ENCODE peak calls at places on chromosomes 4 and X, in six cellular contexts. One of them, this sample, is unnamed.

GRCh38 chrX:105662248-105662647 is 160.1 kb upstream of the NRK start:
- DNase-seq in activated naive CD8-positive, alpha-beta T cell treated with anti-CD3 and anti-CD28 coated beads, Interleukin-2, amount 50 U/mL, for 24 hours: no peak
- DNase-seq in activated T-cell treated with anti-CD3 and anti-CD28 coated beads for 1 hour: no peak
- DNase-seq in AG10803: no peak
- DNase-seq in thoracic aorta: no peak
- DNase-seq in hypothalamus: no peak
- DNase-seq in this sample: no peak

GRCh38 chr4:114479595-114479994 is 119.0 kb upstream of the UGT8 start:
- DNase-seq in thoracic aorta: no peak
- DNase-seq in activated T-cell treated with anti-CD3 and anti-CD28 coated beads for 1 hour: no peak
- DNase-seq in AG10803: no peak
- DNase-seq in activated naive CD8-positive, alpha-beta T cell treated with anti-CD3 and anti-CD28 coated beads, Interleukin-2, amount 50 U/mL, for 24 hours: no peak
- DNase-seq in hypothalamus: no peak
- DNase-seq in this sample: no peak

GRCh38 chrX:22056235-22056634 is 24.1 kb downstream of the PHEX start:
- DNase-seq in thoracic aorta: no peak
- DNase-seq in activated T-cell treated with anti-CD3 and anti-CD28 coated beads for 1 hour: no peak
- DNase-seq in activated naive CD8-positive, alpha-beta T cell treated with anti-CD3 and anti-CD28 coated beads, Interleukin-2, amount 50 U/mL, for 24 hours: no peak
- DNase-seq in hypothalamus: no peak
- DNase-seq in AG10803: no peak
- DNase-seq in this sample: no peak

GRCh38 chrX:16528620-16529019 is 121.3 kb upstream of the S100G start:
- DNase-seq in AG10803: no peak
- DNase-seq in activated naive CD8-positive, alpha-beta T cell treated with anti-CD3 and anti-CD28 coated beads, Interleukin-2, amount 50 U/mL, for 24 hours: peak
- DNase-seq in thoracic aorta: no peak
- DNase-seq in hypothalamus: no peak
- DNase-seq in activated T-cell treated with anti-CD3 and anti-CD28 coated beads for 1 hour: no peak
- DNase-seq in this sample: no peak

GRCh38 chrX:46279925-46280313 is 265.3 kb downstream of the ZNF674 start:
- DNase-seq in activated T-cell treated with anti-CD3 and anti-CD28 coated beads for 1 hour: no peak
- DNase-seq in AG10803: peak
- DNase-seq in activated naive CD8-positive, alpha-beta T cell treated with anti-CD3 and anti-CD28 coated beads, Interleukin-2, amount 50 U/mL, for 24 hours: no peak
- DNase-seq in thoracic aorta: no peak
- DNase-seq in hypothalamus: no peak
- DNase-seq in this sample: no peak

GRCh38 chr4:5423670-5424069 is 284.7 kb downstream of the EVC2 start:
- DNase-seq in hypothalamus: no peak
- DNase-seq in AG10803: no peak
- DNase-seq in activated naive CD8-positive, alpha-beta T cell treated with anti-CD3 and anti-CD28 coated beads, Interleukin-2, amount 50 U/mL, for 24 hours: no peak
- DNase-seq in activated T-cell treated with anti-CD3 and anti-CD28 coated beads for 1 hour: no peak
- DNase-seq in thoracic aorta: no peak
- DNase-seq in this sample: no peak

GRCh38 chr4:136557396-136557795 is 974.9 kb downstream of the PCDH18 start:
- DNase-seq in activated naive CD8-positive, alpha-beta T cell treated with anti-CD3 and anti-CD28 coated beads, Interleukin-2, amount 50 U/mL, for 24 hours: no peak
- DNase-seq in thoracic aorta: no peak
- DNase-seq in AG10803: no peak
- DNase-seq in activated T-cell treated with anti-CD3 and anti-CD28 coated beads for 1 hour: no peak
- DNase-seq in hypothalamus: no peak
- DNase-seq in this sample: no peak

GRCh38 chrX:55816023-55816422 is 98.5 kb downstream of the RRAGB start:
- DNase-seq in activated T-cell treated with anti-CD3 and anti-CD28 coated beads for 1 hour: no peak
- DNase-seq in thoracic aorta: no peak
- DNase-seq in hypothalamus: no peak
- DNase-seq in AG10803: no peak
- DNase-seq in activated naive CD8-positive, alpha-beta T cell treated with anti-CD3 and anti-CD28 coated beads, Interleukin-2, amount 50 U/mL, for 24 hours: no peak
- DNase-seq in this sample: no peak

GRCh38 chr4:55347610-55348228 is 1.7 kb downstream of the SRD5A3 start:
- DNase-seq in thoracic aorta: no peak
- DNase-seq in activated T-cell treated with anti-CD3 and anti-CD28 coated beads for 1 hour: no peak
- DNase-seq in activated naive CD8-positive, alpha-beta T cell treated with anti-CD3 and anti-CD28 coated beads, Interleukin-2, amount 50 U/mL, for 24 hours: no peak
- DNase-seq in hypothalamus: no peak
- DNase-seq in AG10803: no peak
- DNase-seq in this sample: no peak

GRCh38 chr4:6555519-6555918 is 19.5 kb upstream of the MAN2B2 start:
- DNase-seq in activated naive CD8-positive, alpha-beta T cell treated with anti-CD3 and anti-CD28 coated beads, Interleukin-2, amount 50 U/mL, for 24 hours: no peak
- DNase-seq in AG10803: no peak
- DNase-seq in hypothalamus: no peak
- DNase-seq in activated T-cell treated with anti-CD3 and anti-CD28 coated beads for 1 hour: no peak
- DNase-seq in thoracic aorta: no peak
- DNase-seq in this sample: no peak

GRCh38 chr4:2715426-2715825 is 40.7 kb downstream of the TNIP2 start:
- DNase-seq in thoracic aorta: no peak
- DNase-seq in activated naive CD8-positive, alpha-beta T cell treated with anti-CD3 and anti-CD28 coated beads, Interleukin-2, amount 50 U/mL, for 24 hours: no peak
- DNase-seq in AG10803: no peak
- DNase-seq in hypothalamus: no peak
- DNase-seq in activated T-cell treated with anti-CD3 and anti-CD28 coated beads for 1 hour: no peak
- DNase-seq in this sample: no peak

GRCh38 chr4:105192910-105193309 is 46.2 kb downstream of the TET2 start:
- DNase-seq in hypothalamus: no peak
- DNase-seq in thoracic aorta: no peak
- DNase-seq in activated naive CD8-positive, alpha-beta T cell treated with anti-CD3 and anti-CD28 coated beads, Interleukin-2, amount 50 U/mL, for 24 hours: no peak
- DNase-seq in AG10803: no peak
- DNase-seq in activated T-cell treated with anti-CD3 and anti-CD28 coated beads for 1 hour: no peak
- DNase-seq in this sample: no peak

GRCh38 chrX:114800719-114801118 is 216.7 kb downstream of the IL13RA2 start:
- DNase-seq in thoracic aorta: no peak
- DNase-seq in AG10803: peak
- DNase-seq in activated T-cell treated with anti-CD3 and anti-CD28 coated beads for 1 hour: no peak
- DNase-seq in hypothalamus: no peak
- DNase-seq in activated naive CD8-positive, alpha-beta T cell treated with anti-CD3 and anti-CD28 coated beads, Interleukin-2, amount 50 U/mL, for 24 hours: no peak
- DNase-seq in this sample: no peak

GRCh38 chr4:184807797-184808718 is 17.7 kb downstream of the ACSL1 start:
- DNase-seq in AG10803: peak
- DNase-seq in thoracic aorta: no peak
- DNase-seq in activated naive CD8-positive, alpha-beta T cell treated with anti-CD3 and anti-CD28 coated beads, Interleukin-2, amount 50 U/mL, for 24 hours: no peak
- DNase-seq in activated T-cell treated with anti-CD3 and anti-CD28 coated beads for 1 hour: no peak
- DNase-seq in hypothalamus: peak
- DNase-seq in this sample: peak

GRCh38 chr4:186473933-186474332 is 81.4 kb downstream of the MTNR1A start:
- DNase-seq in activated naive CD8-positive, alpha-beta T cell treated with anti-CD3 and anti-CD28 coated beads, Interleukin-2, amount 50 U/mL, for 24 hours: no peak
- DNase-seq in thoracic aorta: no peak
- DNase-seq in activated T-cell treated with anti-CD3 and anti-CD28 coated beads for 1 hour: no peak
- DNase-seq in hypothalamus: no peak
- DNase-seq in AG10803: no peak
- DNase-seq in this sample: peak

GRCh38 chr4:139672215-139672614 is 6.6 kb downstream of the MGST2 start:
- DNase-seq in thoracic aorta: no peak
- DNase-seq in activated T-cell treated with anti-CD3 and anti-CD28 coated beads for 1 hour: no peak
- DNase-seq in hypothalamus: no peak
- DNase-seq in AG10803: no peak
- DNase-seq in activated naive CD8-positive, alpha-beta T cell treated with anti-CD3 and anti-CD28 coated beads, Interleukin-2, amount 50 U/mL, for 24 hours: no peak
- DNase-seq in this sample: no peak

GRCh38 chr4:7207791-7208231 is 15.5 kb downstream of the SORCS2 start:
- DNase-seq in thoracic aorta: no peak
- DNase-seq in hypothalamus: no peak
- DNase-seq in AG10803: peak
- DNase-seq in activated T-cell treated with anti-CD3 and anti-CD28 coated beads for 1 hour: no peak
- DNase-seq in activated naive CD8-positive, alpha-beta T cell treated with anti-CD3 and anti-CD28 coated beads, Interleukin-2, amount 50 U/mL, for 24 hours: no peak
- DNase-seq in this sample: no peak

GRCh38 chr4:6021831-6022606 is 3.8 kb upstream of the C4orf50 start:
- DNase-seq in activated naive CD8-positive, alpha-beta T cell treated with anti-CD3 and anti-CD28 coated beads, Interleukin-2, amount 50 U/mL, for 24 hours: no peak
- DNase-seq in AG10803: no peak
- DNase-seq in activated T-cell treated with anti-CD3 and anti-CD28 coated beads for 1 hour: no peak
- DNase-seq in hypothalamus: no peak
- DNase-seq in thoracic aorta: no peak
- DNase-seq in this sample: no peak

GRCh38 chr4:25916870-25917269 is 2.9 kb downstream of the SMIM20 start:
- DNase-seq in AG10803: no peak
- DNase-seq in hypothalamus: no peak
- DNase-seq in thoracic aorta: no peak
- DNase-seq in activated naive CD8-positive, alpha-beta T cell treated with anti-CD3 and anti-CD28 coated beads, Interleukin-2, amount 50 U/mL, for 24 hours: no peak
- DNase-seq in activated T-cell treated with anti-CD3 and anti-CD28 coated beads for 1 hour: no peak
- DNase-seq in this sample: no peak

GRCh38 chr4:10006604-10007435 is 14.5 kb downstream of the SLC2A9 start:
- DNase-seq in activated T-cell treated with anti-CD3 and anti-CD28 coated beads for 1 hour: no peak
- DNase-seq in thoracic aorta: no peak
- DNase-seq in activated naive CD8-positive, alpha-beta T cell treated with anti-CD3 and anti-CD28 coated beads, Interleukin-2, amount 50 U/mL, for 24 hours: no peak
- DNase-seq in hypothalamus: no peak
- DNase-seq in AG10803: peak
- DNase-seq in this sample: no peak

GRCh38 chr4:165472943-165473676 is 94.3 kb downstream of the CPE start:
- DNase-seq in thoracic aorta: no peak
- DNase-seq in activated naive CD8-positive, alpha-beta T cell treated with anti-CD3 and anti-CD28 coated beads, Interleukin-2, amount 50 U/mL, for 24 hours: no peak
- DNase-seq in AG10803: no peak
- DNase-seq in hypothalamus: no peak
- DNase-seq in activated T-cell treated with anti-CD3 and anti-CD28 coated beads for 1 hour: no peak
- DNase-seq in this sample: no peak

GRCh38 chr4:73870778-73871177 is 1.6 kb downstream of the CXCL1 start:
- DNase-seq in thoracic aorta: no peak
- DNase-seq in activated naive CD8-positive, alpha-beta T cell treated with anti-CD3 and anti-CD28 coated beads, Interleukin-2, amount 50 U/mL, for 24 hours: no peak
- DNase-seq in AG10803: peak
- DNase-seq in activated T-cell treated with anti-CD3 and anti-CD28 coated beads for 1 hour: no peak
- DNase-seq in hypothalamus: no peak
- DNase-seq in this sample: no peak

GRCh38 chr4:68877555-68877954 is 61.8 kb downstream of the UGT2B10 start:
- DNase-seq in activated naive CD8-positive, alpha-beta T cell treated with anti-CD3 and anti-CD28 coated beads, Interleukin-2, amount 50 U/mL, for 24 hours: no peak
- DNase-seq in activated T-cell treated with anti-CD3 and anti-CD28 coated beads for 1 hour: no peak
- DNase-seq in thoracic aorta: no peak
- DNase-seq in AG10803: no peak
- DNase-seq in hypothalamus: no peak
- DNase-seq in this sample: no peak

GRCh38 chr4:176656108-176656507 is 136.6 kb downstream of the VEGFC start:
- DNase-seq in hypothalamus: no peak
- DNase-seq in AG10803: peak
- DNase-seq in thoracic aorta: no peak
- DNase-seq in activated naive CD8-positive, alpha-beta T cell treated with anti-CD3 and anti-CD28 coated beads, Interleukin-2, amount 50 U/mL, for 24 hours: no peak
- DNase-seq in activated T-cell treated with anti-CD3 and anti-CD28 coated beads for 1 hour: no peak
- DNase-seq in this sample: no peak

GRCh38 chr4:8724436-8725070 is 132.0 kb downstream of the CPZ start:
- DNase-seq in activated naive CD8-positive, alpha-beta T cell treated with anti-CD3 and anti-CD28 coated beads, Interleukin-2, amount 50 U/mL, for 24 hours: no peak
- DNase-seq in hypothalamus: no peak
- DNase-seq in thoracic aorta: no peak
- DNase-seq in activated T-cell treated with anti-CD3 and anti-CD28 coated beads for 1 hour: no peak
- DNase-seq in AG10803: no peak
- DNase-seq in this sample: no peak

GRCh38 chr4:155966171-155966570 is 12.5 kb upstream of the CTSO start:
- DNase-seq in activated naive CD8-positive, alpha-beta T cell treated with anti-CD3 and anti-CD28 coated beads, Interleukin-2, amount 50 U/mL, for 24 hours: no peak
- DNase-seq in activated T-cell treated with anti-CD3 and anti-CD28 coated beads for 1 hour: no peak
- DNase-seq in hypothalamus: no peak
- DNase-seq in thoracic aorta: no peak
- DNase-seq in AG10803: no peak
- DNase-seq in this sample: no peak

GRCh38 chr4:99816611-99817309 is at the start of gene DAPP1:
- DNase-seq in thoracic aorta: no peak
- DNase-seq in activated naive CD8-positive, alpha-beta T cell treated with anti-CD3 and anti-CD28 coated beads, Interleukin-2, amount 50 U/mL, for 24 hours: peak
- DNase-seq in hypothalamus: peak
- DNase-seq in AG10803: no peak
- DNase-seq in activated T-cell treated with anti-CD3 and anti-CD28 coated beads for 1 hour: peak
- DNase-seq in this sample: no peak

GRCh38 chr4:110970642-110971041 is 347.8 kb upstream of the PITX2 start:
- DNase-seq in activated naive CD8-positive, alpha-beta T cell treated with anti-CD3 and anti-CD28 coated beads, Interleukin-2, amount 50 U/mL, for 24 hours: peak
- DNase-seq in thoracic aorta: no peak
- DNase-seq in AG10803: peak
- DNase-seq in activated T-cell treated with anti-CD3 and anti-CD28 coated beads for 1 hour: no peak
- DNase-seq in hypothalamus: no peak
- DNase-seq in this sample: no peak

GRCh38 chr4:122508083-122508482 is 51.6 kb upstream of the IL2 start:
- DNase-seq in activated T-cell treated with anti-CD3 and anti-CD28 coated beads for 1 hour: no peak
- DNase-seq in thoracic aorta: no peak
- DNase-seq in activated naive CD8-positive, alpha-beta T cell treated with anti-CD3 and anti-CD28 coated beads, Interleukin-2, amount 50 U/mL, for 24 hours: no peak
- DNase-seq in hypothalamus: no peak
- DNase-seq in AG10803: no peak
- DNase-seq in this sample: no peak

GRCh38 chr4:73998040-73999011 is at the start of gene CXCL5:
- DNase-seq in activated naive CD8-positive, alpha-beta T cell treated with anti-CD3 and anti-CD28 coated beads, Interleukin-2, amount 50 U/mL, for 24 hours: no peak
- DNase-seq in hypothalamus: peak
- DNase-seq in thoracic aorta: no peak
- DNase-seq in AG10803: peak
- DNase-seq in activated T-cell treated with anti-CD3 and anti-CD28 coated beads for 1 hour: no peak
- DNase-seq in this sample: peak

GRCh38 chr4:28250646-28251045 is 1390.0 kb downstream of the STIM2 start:
- DNase-seq in AG10803: no peak
- DNase-seq in activated T-cell treated with anti-CD3 and anti-CD28 coated beads for 1 hour: no peak
- DNase-seq in hypothalamus: no peak
- DNase-seq in activated naive CD8-positive, alpha-beta T cell treated with anti-CD3 and anti-CD28 coated beads, Interleukin-2, amount 50 U/mL, for 24 hours: no peak
- DNase-seq in thoracic aorta: no peak
- DNase-seq in this sample: no peak

GRCh38 chr4:53196872-53197759 is 168.7 kb downstream of the SCFD2 start:
- DNase-seq in AG10803: peak
- DNase-seq in thoracic aorta: no peak
- DNase-seq in hypothalamus: no peak
- DNase-seq in activated naive CD8-positive, alpha-beta T cell treated with anti-CD3 and anti-CD28 coated beads, Interleukin-2, amount 50 U/mL, for 24 hours: no peak
- DNase-seq in activated T-cell treated with anti-CD3 and anti-CD28 coated beads for 1 hour: no peak
- DNase-seq in this sample: peak

GRCh38 chrX:100424012-100424411 is 13.9 kb upstream of the PCDH19 start:
- DNase-seq in AG10803: no peak
- DNase-seq in activated naive CD8-positive, alpha-beta T cell treated with anti-CD3 and anti-CD28 coated beads, Interleukin-2, amount 50 U/mL, for 24 hours: no peak
- DNase-seq in thoracic aorta: no peak
- DNase-seq in activated T-cell treated with anti-CD3 and anti-CD28 coated beads for 1 hour: no peak
- DNase-seq in hypothalamus: no peak
- DNase-seq in this sample: peak